ENCODE peak calls at places on chromosomes 13 and 19, in six cellular contexts. One of them, this sample, is unnamed.

GRCh38 chr19:39083983-39084731 is at the start of gene ACP7:
- DNase-seq in cardiac fibroblast: no peak
- DNase-seq in keratinocyte: no peak
- DNase-seq in T-helper 2 cell: no peak
- DNase-seq in GM13976: peak
- DNase-seq in aorta: no peak
- DNase-seq in this sample: peak

GRCh38 chr19:28961772-28962500 is 251.0 kb downstream of the UQCRFS1 start:
- DNase-seq in cardiac fibroblast: peak
- DNase-seq in keratinocyte: no peak
- DNase-seq in T-helper 2 cell: no peak
- DNase-seq in GM13976: no peak
- DNase-seq in aorta: no peak
- DNase-seq in this sample: no peak

GRCh38 chr13:50006426-50007135 is 8.7 kb upstream of the KCNRG start:
- DNase-seq in cardiac fibroblast: peak
- DNase-seq in keratinocyte: no peak
- DNase-seq in T-helper 2 cell: no peak
- DNase-seq in GM13976: no peak
- DNase-seq in aorta: no peak
- DNase-seq in this sample: no peak

GRCh38 chr13:54162069-54162468 is 1133.5 kb downstream of the OLFM4 start:
- DNase-seq in cardiac fibroblast: no peak
- DNase-seq in keratinocyte: no peak
- DNase-seq in T-helper 2 cell: no peak
- DNase-seq in GM13976: no peak
- DNase-seq in aorta: no peak
- DNase-seq in this sample: no peak

GRCh38 chr19:38745316-38745715 is 1.0 kb upstream of the CAPN12 start:
- DNase-seq in cardiac fibroblast: no peak
- DNase-seq in keratinocyte: no peak
- DNase-seq in T-helper 2 cell: no peak
- DNase-seq in GM13976: no peak
- DNase-seq in aorta: no peak
- DNase-seq in this sample: no peak

GRCh38 chr19:11662278-11662677 is 65.0 kb downstream of the ZNF627 start:
- DNase-seq in cardiac fibroblast: no peak
- DNase-seq in keratinocyte: no peak
- DNase-seq in T-helper 2 cell: no peak
- DNase-seq in GM13976: no peak
- DNase-seq in aorta: no peak
- DNase-seq in this sample: no peak

GRCh38 chr13:21232196-21232595 is 55.7 kb downstream of the MRPL57 start:
- DNase-seq in cardiac fibroblast: peak
- DNase-seq in keratinocyte: no peak
- DNase-seq in T-helper 2 cell: no peak
- DNase-seq in GM13976: no peak
- DNase-seq in aorta: no peak
- DNase-seq in this sample: no peak

GRCh38 chr19:39498262-39499081 is at the start of gene DLL3:
- DNase-seq in cardiac fibroblast: no peak
- DNase-seq in keratinocyte: no peak
- DNase-seq in T-helper 2 cell: no peak
- DNase-seq in GM13976: peak
- DNase-seq in aorta: no peak
- DNase-seq in this sample: no peak

GRCh38 chr19:13043285-13043684 is 48.0 kb downstream of the NFIX start:
- DNase-seq in cardiac fibroblast: no peak
- DNase-seq in keratinocyte: no peak
- DNase-seq in T-helper 2 cell: no peak
- DNase-seq in GM13976: no peak
- DNase-seq in aorta: no peak
- DNase-seq in this sample: no peak

GRCh38 chr13:55219538-55219937 is 1921.2 kb upstream of the PRR20A start:
- DNase-seq in cardiac fibroblast: no peak
- DNase-seq in keratinocyte: no peak
- DNase-seq in T-helper 2 cell: no peak
- DNase-seq in GM13976: no peak
- DNase-seq in aorta: no peak
- DNase-seq in this sample: no peak

GRCh38 chr19:10390652-10391286 is 10.4 kb upstream of the TYK2 start:
- DNase-seq in cardiac fibroblast: peak
- DNase-seq in keratinocyte: no peak
- DNase-seq in T-helper 2 cell: peak
- DNase-seq in GM13976: peak
- DNase-seq in aorta: no peak
- DNase-seq in this sample: peak

GRCh38 chr19:57974434-57974833 is at the start of gene C19orf18:
- DNase-seq in cardiac fibroblast: no peak
- DNase-seq in keratinocyte: no peak
- DNase-seq in T-helper 2 cell: no peak
- DNase-seq in GM13976: no peak
- DNase-seq in aorta: no peak
- DNase-seq in this sample: no peak

GRCh38 chr13:49220035-49220855 is at the start of gene MLNR:
- DNase-seq in cardiac fibroblast: peak
- DNase-seq in keratinocyte: no peak
- DNase-seq in T-helper 2 cell: peak
- DNase-seq in GM13976: peak
- DNase-seq in aorta: peak
- DNase-seq in this sample: no peak

GRCh38 chr13:26971990-26972888 is 199.4 kb downstream of the USP12 start:
- DNase-seq in cardiac fibroblast: no peak
- DNase-seq in keratinocyte: no peak
- DNase-seq in T-helper 2 cell: no peak
- DNase-seq in GM13976: no peak
- DNase-seq in aorta: peak
- DNase-seq in this sample: peak

GRCh38 chr13:91878491-91878890 is 480.1 kb downstream of the GPC5 start:
- DNase-seq in cardiac fibroblast: no peak
- DNase-seq in keratinocyte: no peak
- DNase-seq in T-helper 2 cell: no peak
- DNase-seq in GM13976: no peak
- DNase-seq in aorta: no peak
- DNase-seq in this sample: no peak

This sample was measured in PC-9.